ENCODE peak calls at places on chromosomes 2 and 18, in four cellular contexts. D is activated CD4-positive, alpha-beta T cell treated with anti-CD3 and anti-CD28 coated beads for 24 hours; A is kidney epithelial cell; C is dermis microvascular lymphatic vessel endothelial cell. N is an unnamed sample.

GRCh38 chr2:217980036-217980435 is 22.8 kb downstream of the TNS1 start:
- DNase-seq in D (no peak), A (no peak), C (no peak), N (peak; percentile 56)

GRCh38 chr2:72145658-72146329 is 1.9 kb downstream of the CYP26B1 start:
- DNase-seq in D (no peak), A (no peak), C (no peak), N (no peak)

GRCh38 chr18:59706499-59706898 is 9.3 kb upstream of the CCBE1 start:
- DNase-seq in D (no peak), A (no peak), C (no peak), N (no peak)

GRCh38 chr18:68454511-68455228 is 260.2 kb downstream of the TMX3 start:
- DNase-seq in D (no peak), A (no peak), C (no peak), N (peak; percentile 87)

GRCh38 chr18:28793911-28794310 is 617.0 kb upstream of the CDH2 start:
- DNase-seq in D (no peak), A (no peak), C (peak; percentile 21), N (no peak)

GRCh38 chr2:14563324-14563723 is 69.2 kb upstream of the LRATD1 start:
- DNase-seq in D (no peak), A (no peak), C (no peak), N (no peak)

GRCh38 chr2:46362667-46363012 is 65.4 kb downstream of the EPAS1 start:
- DNase-seq in D (no peak), A (no peak), C (no peak), N (peak; percentile 47)

GRCh38 chr18:36536426-36536825 is 238.9 kb downstream of the FHOD3 start:
- DNase-seq in D (no peak), A (no peak), C (no peak), N (no peak)

GRCh38 chr2:55364189-55365055 is 55.2 kb downstream of the CCDC88A start:
- DNase-seq in D (no peak), A (peak; percentile 25), C (peak; percentile 88), N (peak; percentile 96)

GRCh38 chr2:234422242-234422641 is 74.6 kb downstream of the ARL4C start:
- DNase-seq in D (no peak), A (peak; percentile 88), C (peak; percentile 75), N (peak; percentile 95)

GRCh38 chr2:156192468-156192867 is 140.1 kb downstream of the NR4A2 start:
- DNase-seq in D (no peak), A (no peak), C (no peak), N (no peak)

GRCh38 chr2:135890830-135891229 is 14.6 kb upstream of the MCM6 start:
- DNase-seq in D (no peak), A (no peak), C (no peak), N (no peak)

GRCh38 chr2:133817680-133818566 is 249.7 kb upstream of the NCKAP5 start:
- DNase-seq in D (no peak), A (peak; percentile 98), C (peak; percentile 89), N (peak; percentile 99)

GRCh38 chr2:70709275-70709674 is 58.7 kb downstream of the ADD2 start:
- DNase-seq in D (no peak), A (no peak), C (no peak), N (no peak)

GRCh38 chr2:223580951-223581350 is 21.2 kb downstream of the SCG2 start:
- DNase-seq in D (no peak), A (no peak), C (no peak), N (peak; percentile 82)

GRCh38 chr2:181239400-181239799 is 217.8 kb upstream of the ITGA4 start:
- DNase-seq in D (no peak), A (no peak), C (no peak), N (no peak)

GRCh38 chr2:58601017-58601416 is 359.9 kb upstream of the FANCL start:
- DNase-seq in D (no peak), A (no peak), C (no peak), N (peak; percentile 45)

GRCh38 chr2:239378021-239378917 is 22.6 kb downstream of the HDAC4 start:
- DNase-seq in D (no peak), A (no peak), C (no peak), N (no peak)

GRCh38 chr18:12657849-12658829 is at the start of gene SPIRE1:
- DNase-seq in D (peak; percentile 16), A (no peak), C (no peak), N (peak; percentile 83)

GRCh38 chr2:15714609-15715008 is 122.9 kb downstream of the DDX1 start:
- DNase-seq in D (no peak), A (no peak), C (no peak), N (no peak)

GRCh38 chr2:226781471-226781870 is 18.1 kb downstream of the IRS1 start:
- DNase-seq in D (no peak), A (no peak), C (no peak), N (peak; percentile 28)